ENCODE peak calls at places on chromosome 20, in four cellular contexts. M is K562, L is A549, X is GM12878. D is an unnamed sample.
A peak's percentile ranks its signal among the peaks of the same experiment; 100 is the strongest.

GRCh38 chr20:21509597-21510331 is 4.1 kb downstream of the NKX2-2 start:
- DNase-seq in L (no peak), M (no peak), X (no peak), D (peak; percentile 25)

GRCh38 chr20:61123751-61124368 is 128.2 kb upstream of the CDH4 start:
- DNase-seq in X (no peak), L (no peak), M (no peak), D (no peak)

GRCh38 chr20:19992996-19993908 is 23.9 kb upstream of the NAA20 start:
- DNase-seq in M (no peak), L (peak; percentile 76), X (no peak), D (peak; percentile 91)

GRCh38 chr20:45337367-45338120 is 10.7 kb downstream of the SDC4 start:
- DNase-seq in X (no peak), L (no peak), M (peak; percentile 61), D (peak; percentile 94)

GRCh38 chr20:54214566-54214965 is 6.7 kb downstream of the PFDN4 start:
- DNase-seq in X (no peak), M (no peak), L (no peak), D (no peak)

GRCh38 chr20:37725165-37725564 is 31.3 kb downstream of the CTNNBL1 start:
- DNase-seq in M (no peak), L (no peak), X (no peak), D (no peak)

GRCh38 chr20:10322073-10323012 is 103.7 kb downstream of the SNAP25 start:
- DNase-seq in L (no peak), X (no peak), M (no peak), D (no peak)

GRCh38 chr20:37524859-37525708 is 2.6 kb downstream of the BLCAP start:
- DNase-seq in M (no peak), L (no peak), X (no peak), D (peak; percentile 21)

GRCh38 chr20:38001173-38001875 is 31.9 kb downstream of the TTI1 start:
- DNase-seq in M (no peak), L (no peak), X (no peak), D (peak; percentile 91)

GRCh38 chr20:23167436-23167835 is 81.3 kb upstream of the CD93 start:
- DNase-seq in X (no peak), L (no peak), M (no peak), D (peak; percentile 34)

GRCh38 chr20:3712279-3712873 is at the start of gene SIGLEC1:
- DNase-seq in L (no peak), X (no peak), M (no peak), D (no peak)

GRCh38 chr20:59044796-59045195 is 2.2 kb upstream of the PRELID3B start:
- DNase-seq in L (no peak), M (no peak), X (no peak), D (no peak)

GRCh38 chr20:41011551-41012067 is 17.0 kb upstream of the TOP1 start:
- DNase-seq in M (no peak), L (no peak), X (peak; percentile 95), D (no peak)

GRCh38 chr20:50649587-50649986 is 41.8 kb downstream of the RIPOR3 start:
- DNase-seq in M (no peak), X (no peak), L (no peak), D (no peak)

GRCh38 chr20:653110-653589 is at the start of gene SRXN1:
- DNase-seq in L (peak; percentile 93), M (peak; percentile 85), X (peak; percentile 30), D (peak; percentile 93)

GRCh38 chr20:19314619-19315018 is 102.2 kb downstream of the SLC24A3 start:
- DNase-seq in L (no peak), M (no peak), X (no peak), D (no peak)

GRCh38 chr20:24870876-24871275 is 78.2 kb upstream of the CST7 start:
- DNase-seq in X (no peak), L (no peak), M (no peak), D (no peak)

GRCh38 chr20:8624616-8625015 is 444.3 kb upstream of the PLCB4 start:
- DNase-seq in L (no peak), X (no peak), M (no peak), D (no peak)

GRCh38 chr20:36526521-36527011 is 14.8 kb upstream of the MYL9 start:
- DNase-seq in M (no peak), L (no peak), X (no peak), D (no peak)

GRCh38 chr20:24969203-24970029 is 20.3 kb downstream of the CST7 start:
- DNase-seq in X (no peak), M (no peak), L (no peak), D (no peak)

GRCh38 chr20:24981750-24982149 is 10.8 kb downstream of the APMAP start:
- DNase-seq in L (no peak), M (no peak), X (no peak), D (no peak)

GRCh38 chr20:5991623-5992441 is 41.4 kb downstream of the MCM8 start:
- DNase-seq in L (no peak), X (no peak), M (no peak), D (peak; percentile 61)

GRCh38 chr20:1371235-1371782 is 21.5 kb downstream of the FKBP1A start:
- DNase-seq in X (no peak), M (no peak), L (no peak), D (no peak)

GRCh38 chr20:17624551-17625245 is 54.8 kb downstream of the DSTN start:
- DNase-seq in M (no peak), L (no peak), X (no peak), D (no peak)

GRCh38 chr20:52410746-52411317 is 219.3 kb upstream of the ZFP64 start:
- DNase-seq in M (no peak), X (no peak), L (no peak), D (no peak)

GRCh38 chr20:10557685-10558084 is 116.1 kb downstream of the JAG1 start:
- DNase-seq in X (no peak), L (no peak), M (no peak), D (no peak)

GRCh38 chr20:35296101-35296554 is 3.9 kb upstream of the FAM83C start:
- DNase-seq in X (no peak), M (no peak), L (no peak), D (no peak)
- TF ChIP-seq ELK1 in X (no peak), M (no peak), L (no peak), D (no peak)

DNA sequence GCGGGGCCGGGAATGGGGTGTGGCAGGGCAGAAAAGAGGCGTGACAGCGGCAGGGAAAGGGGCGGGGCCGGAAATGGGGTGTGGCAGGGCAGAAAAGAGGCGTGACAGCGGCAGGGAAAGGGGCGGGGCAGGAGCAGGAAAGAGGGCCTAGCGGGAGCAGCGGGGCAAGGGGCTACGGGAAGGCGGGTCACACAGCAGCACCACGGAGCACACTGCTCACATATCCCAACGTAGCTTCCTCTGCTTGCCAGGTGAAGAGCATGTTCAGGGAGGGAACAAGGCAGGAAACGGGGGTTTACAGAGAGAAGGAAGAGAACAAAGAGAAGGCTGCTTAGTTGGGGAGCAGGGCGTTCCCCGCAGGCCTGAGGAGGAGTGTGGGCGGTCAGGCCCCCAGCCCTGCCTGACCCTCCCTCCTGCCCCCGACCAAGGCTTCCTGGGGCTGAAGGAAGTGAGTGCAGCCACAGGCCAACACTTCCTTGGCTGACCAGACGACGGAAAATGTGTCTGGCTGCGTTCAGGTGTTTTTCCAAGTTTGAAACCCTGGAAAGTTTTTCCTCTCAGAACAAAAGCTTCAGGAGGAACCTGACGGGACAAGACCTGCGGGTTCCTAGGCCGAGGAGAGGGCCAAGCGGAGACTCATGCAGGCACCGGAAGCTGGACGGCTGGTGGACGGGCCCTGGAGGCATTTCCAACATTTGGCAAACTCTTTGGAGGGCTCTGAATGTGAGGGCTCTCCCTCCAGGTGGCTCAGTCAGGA is 13.8 kb downstream of the UCKL1 start:
- DNase-seq in L (no peak), X (no peak), M (peak; percentile 77), D (peak; percentile 4)
- TF ChIP-seq SMC3 in L (no peak), X (no peak), M (no peak), D (no peak)

DNA sequence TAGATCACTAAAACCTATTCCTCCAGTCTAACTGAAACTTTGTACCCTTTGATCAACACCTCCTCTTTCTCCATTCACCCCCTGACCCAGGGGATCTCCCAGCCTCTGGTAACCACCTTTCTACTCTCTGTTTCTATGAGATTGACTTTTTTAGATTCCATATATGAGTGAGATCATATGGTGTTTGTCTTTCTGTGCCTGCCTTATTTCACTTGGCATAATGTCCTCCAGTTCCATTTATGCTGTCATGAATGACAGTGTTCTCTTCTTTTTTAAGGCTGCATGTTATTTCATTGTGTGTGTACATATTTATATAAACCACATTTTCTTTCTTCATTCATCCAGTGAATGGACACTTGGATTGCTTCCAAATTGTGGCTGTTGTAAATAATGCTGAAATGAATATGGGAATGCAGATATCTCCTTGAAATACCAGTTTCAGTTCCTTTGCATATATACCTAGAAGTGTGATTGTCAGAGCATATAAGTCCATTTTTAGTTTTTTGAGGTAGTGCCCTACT is 57.7 kb downstream of the DHX35 start:
- DNase-seq in X (peak; percentile 79), L (no peak), M (no peak), D (no peak)
- TF ChIP-seq ELK1 in X (no peak), L (no peak), M (no peak), D (no peak)

GRCh38 chr20:49267327-49267726 is 10.5 kb downstream of the ZNFX1 start:
- DNase-seq in L (no peak), X (no peak), M (no peak), D (no peak)

GRCh38 chr20:49268600-49269365 is 9.1 kb downstream of the ZNFX1 start:
- DNase-seq in L (no peak), M (no peak), X (no peak), D (peak; percentile 81)

GRCh38 chr20:49270736-49271135 is 7.1 kb downstream of the ZNFX1 start:
- DNase-seq in X (no peak), M (no peak), L (no peak), D (no peak)

GRCh38 chr20:49272654-49273053 is 5.2 kb downstream of the ZNFX1 start:
- DNase-seq in X (no peak), L (no peak), M (no peak), D (no peak)

GRCh38 chr20:49270177-49270576 is 7.7 kb downstream of the ZNFX1 start:
- DNase-seq in L (no peak), X (no peak), M (no peak), D (peak; percentile 39)
- TF ChIP-seq SMC3 in L (no peak), X (no peak), M (no peak), D (no peak)

GRCh38 chr20:57890254-57890800 is 180.5 kb upstream of the PMEPA1 start:
- DNase-seq in L (no peak), M (no peak), X (no peak), D (no peak)
- TF ChIP-seq ELK1 in L (no peak), M (no peak), X (no peak), D (no peak)